ENCODE peak calls at places on chromosomes 12 and 14, in seven cellular contexts. C is HEK293T, P is ELR, I is stomach, Q is fibroblast of mammary gland, Z is fibroblast of pulmonary artery, O is H7. B is an unnamed sample.
A peak's percentile ranks its signal among the peaks of the same experiment; 100 is the strongest.

GRCh38 chr12:126069549-126070165 is 1004.4 kb downstream of the AACS start:
- DNase-seq in C (peak; percentile 47), P (peak; percentile 61), I (peak; percentile 49), Q (peak; percentile 58), Z (peak; percentile 77), O (peak; percentile 40), B (peak; percentile 49)

GRCh38 chr14:22281322-22281977 is 307.6 kb downstream of the DAD1 start:
- DNase-seq in C (no peak), P (no peak), I (no peak), Q (no peak), Z (no peak), O (no peak), B (no peak)

GRCh38 chr12:106978035-106978800 is 8.7 kb downstream of the MTERF2 start:
- DNase-seq in C (no peak), P (no peak), I (peak; percentile 69), Q (peak; percentile 47), Z (peak; percentile 63), O (no peak), B (peak; percentile 31)

GRCh38 chr12:109288571-109288970 is 20.5 kb downstream of the FOXN4 start:
- DNase-seq in C (no peak), P (no peak), I (no peak), Q (no peak), Z (no peak), O (no peak), B (peak; percentile 3)

GRCh38 chr14:103742499-103743255 is 27.1 kb downstream of the ZFYVE21 start:
- DNase-seq in C (no peak), P (no peak), I (no peak), Q (no peak), Z (no peak), O (peak; percentile 45), B (no peak)

GRCh38 chr12:130514149-130514551 is 176.5 kb downstream of the PIWIL1 start:
- DNase-seq in C (no peak), P (no peak), I (no peak), Q (no peak), Z (no peak), O (peak; percentile 85), B (no peak)

GRCh38 chr14:51419685-51420084 is 179.6 kb downstream of the TMX1 start:
- DNase-seq in C (no peak), P (no peak), I (no peak), Q (no peak), Z (no peak), O (no peak), B (no peak)

GRCh38 chr12:93915411-93915810 is 233.0 kb upstream of the PLXNC1 start:
- DNase-seq in C (no peak), P (no peak), I (no peak), Q (no peak), Z (no peak), O (no peak), B (no peak)

B was measured in kidney tubule cell.